ENCODE peak calls at places on chromosomes 11 and 22, in seven cellular contexts. A, B, O, Y, Q, N and L are unnamed samples.

GRCh38 chr11:41328324-41328723 is 131.1 kb downstream of the LRRC4C start:
- DNase-seq in A (no peak), B (no peak), O (no peak), Y (no peak), Q (no peak), N (no peak), L (no peak)

GRCh38 chr11:68546555-68546954 is 86.0 kb downstream of the PPP6R3 start:
- DNase-seq in A (no peak), B (no peak), O (peak; percentile 47), Y (no peak), Q (no peak), N (no peak), L (peak; percentile 11)

GRCh38 chr11:117039897-117040296 is 58.3 kb downstream of the SIK3 start:
- DNase-seq in A (no peak), B (no peak), O (peak; percentile 46), Y (no peak), Q (no peak), N (no peak), L (peak; percentile 25)

GRCh38 chr11:94068764-94069163 is 47.6 kb downstream of the HEPHL1 start:
- DNase-seq in A (no peak), B (no peak), O (no peak), Y (no peak), Q (no peak), N (no peak), L (peak; percentile 2)

GRCh38 chr11:2693271-2693833 is 6.4 kb downstream of the KCNQ1OT1 start:
- DNase-seq in A (no peak), B (peak; percentile 37), O (no peak), Y (no peak), Q (no peak), N (no peak), L (no peak)

GRCh38 chr22:19723990-19724827 is 870 bp downstream of the GP1BB start:
- DNase-seq in A (no peak), B (no peak), O (peak; percentile 18), Y (no peak), Q (no peak), N (peak; percentile 22), L (no peak)

GRCh38 chr22:28151241-28151640 is 232.2 kb upstream of the PITPNB start:
- DNase-seq in A (no peak), B (no peak), O (no peak), Y (no peak), Q (no peak), N (no peak), L (no peak)

GRCh38 chr11:109864834-109865557 is 228.2 kb upstream of the ZC3H12C start:
- DNase-seq in A (no peak), B (no peak), O (peak; percentile 74), Y (no peak), Q (no peak), N (peak; percentile 84), L (peak; percentile 73)

GRCh38 chr11:69880803-69881445 is 61.7 kb upstream of the FGF3 start:
- DNase-seq in A (no peak), B (no peak), O (no peak), Y (no peak), Q (no peak), N (no peak), L (no peak)

GRCh38 chr11:97738751-97739150 is 1282.0 kb upstream of the CNTN5 start:
- DNase-seq in A (no peak), B (no peak), O (no peak), Y (no peak), Q (no peak), N (peak; percentile 58), L (no peak)

GRCh38 chr11:13486926-13487660 is 8.7 kb downstream of the PTH start:
- DNase-seq in A (peak; percentile 31), B (no peak), O (no peak), Y (no peak), Q (peak; percentile 52), N (peak; percentile 58), L (peak; percentile 67)

GRCh38 chr11:1491379-1491778 is 4.8 kb upstream of the MOB2 start:
- DNase-seq in A (no peak), B (no peak), O (no peak), Y (no peak), Q (no peak), N (no peak), L (no peak)
- H3K4me3 ChIP-seq in A (no peak overlapping the region), B (no peak overlapping the region), O (no peak overlapping the region), Y (no peak overlapping the region), Q (no peak overlapping the region), N (no peak overlapping the region), L (no peak overlapping the region)

DNA sequence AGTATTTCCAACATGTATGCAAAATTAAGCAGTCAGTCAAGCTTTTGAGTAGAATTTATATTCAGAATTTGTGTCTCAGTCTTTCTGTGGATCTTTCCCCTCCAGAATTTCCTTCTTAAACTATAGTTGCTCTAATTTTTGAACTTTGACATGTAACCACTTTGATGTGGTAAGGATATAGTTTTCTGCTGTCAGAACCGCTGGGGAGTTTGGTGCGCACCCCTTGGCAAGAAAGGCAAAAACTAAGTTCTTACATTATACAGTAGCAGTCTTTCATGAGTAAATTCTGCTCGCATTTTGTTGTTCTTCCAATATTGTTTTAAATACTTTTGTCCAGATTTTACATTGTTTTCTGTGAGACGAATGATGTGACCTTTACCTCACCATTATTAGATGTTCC is 105.9 kb downstream of the TMEM135 start:
- DNase-seq in A (no peak), B (no peak), O (no peak), Y (no peak), Q (no peak), N (no peak), L (no peak)
- H3K4me3 ChIP-seq in A (no peak overlapping the region), B (no peak overlapping the region), O (no peak overlapping the region), Y (no peak overlapping the region), Q (no peak overlapping the region), N (no peak overlapping the region), L (no peak overlapping the region)

DNA sequence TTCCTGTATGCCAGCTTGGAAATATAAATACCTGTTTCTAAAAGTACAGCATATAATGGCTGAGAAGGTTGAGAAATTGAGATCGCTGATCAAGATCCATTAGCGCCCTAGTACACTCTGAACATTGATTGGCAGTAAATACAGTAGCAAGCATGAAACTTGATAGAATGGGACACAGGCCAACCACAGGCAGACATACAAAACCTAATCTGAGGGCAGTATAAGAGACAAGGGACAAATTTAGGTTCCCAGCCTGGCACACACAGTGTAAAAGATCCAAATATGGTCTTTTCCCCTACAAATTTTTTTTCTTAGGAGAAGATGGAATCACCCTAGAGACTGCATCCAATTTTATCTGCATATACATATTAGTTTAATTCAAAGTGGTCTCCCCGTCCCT is 126.5 kb upstream of the ARHGAP42 start:
- DNase-seq in A (no peak), B (no peak), O (no peak), Y (no peak), Q (no peak), N (no peak), L (no peak)
- H3K4me3 ChIP-seq in A (no peak overlapping the region), B (no peak overlapping the region), O (no peak overlapping the region), Y (no peak overlapping the region), Q (no peak overlapping the region), N (no peak overlapping the region), L (no peak overlapping the region)

DNA sequence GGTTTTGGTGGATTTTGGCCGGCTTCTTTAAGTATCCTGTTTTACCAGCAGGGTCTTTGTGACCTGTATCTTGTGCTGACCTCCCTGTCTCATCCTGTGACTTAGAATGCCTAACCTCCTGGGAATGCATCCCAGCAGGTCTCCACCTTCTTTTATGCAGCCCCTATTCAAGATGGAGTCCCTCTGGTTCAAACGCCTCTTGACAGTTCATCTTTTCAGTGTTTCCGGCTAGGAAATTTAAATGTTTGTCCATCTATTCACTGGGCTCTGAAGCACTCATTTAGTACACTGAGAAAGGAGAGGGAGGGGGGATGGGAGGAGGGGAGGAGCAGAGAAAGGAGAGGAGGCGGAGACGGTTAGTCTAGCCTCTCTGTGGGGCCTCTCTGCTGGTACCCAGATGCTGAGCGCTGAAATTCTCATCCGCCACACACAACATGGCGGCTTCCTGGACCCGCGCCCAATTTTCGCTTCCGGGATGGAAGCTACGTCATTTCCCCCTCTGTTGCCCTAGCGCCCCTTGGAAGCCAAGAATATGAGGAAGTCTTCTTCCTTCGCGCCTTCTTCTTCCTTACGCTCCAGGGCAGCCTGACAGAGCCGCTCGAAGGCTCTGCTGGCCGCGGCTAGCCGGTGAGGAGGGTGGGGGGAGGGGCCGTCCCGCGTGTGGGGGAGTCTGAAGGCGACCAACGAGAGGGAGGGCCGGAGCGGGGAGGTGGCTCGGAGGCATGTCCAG is 69.0 kb upstream of the SYT13 start:
- DNase-seq in A (peak; percentile 96), B (peak; percentile 92), O (peak; percentile 41), Y (no peak), Q (peak; percentile 77), N (peak; percentile 86), L (peak; percentile 39)
- H3K4me3 ChIP-seq in A (peak overlapping the region; percentile 46), B (peak overlapping the region; percentile 68), O (peak overlapping the region; percentile 34), Y (peak overlapping the region; percentile 65), Q (peak overlapping the region; percentile 56), N (peak overlapping the region; percentile 95), L (peak overlapping the region; percentile 4)

GRCh38 chr11:66721939-66722338 is 7.1 kb downstream of the SPTBN2 start:
- DNase-seq in A (no peak), B (no peak), O (no peak), Y (no peak), Q (no peak), N (no peak), L (no peak)

GRCh38 chr11:66718320-66718971 is 10.6 kb downstream of the SPTBN2 start:
- DNase-seq in A (no peak), B (peak; percentile 42), O (no peak), Y (no peak), Q (peak; percentile 60), N (no peak), L (no peak)

GRCh38 chr11:66720899-66721470 is 8.0 kb downstream of the SPTBN2 start:
- DNase-seq in A (no peak), B (peak; percentile 38), O (no peak), Y (no peak), Q (no peak), N (no peak), L (no peak)

GRCh38 chr11:66719111-66719872 is 9.7 kb downstream of the SPTBN2 start:
- DNase-seq in A (no peak), B (no peak), O (no peak), Y (no peak), Q (no peak), N (no peak), L (no peak)

GRCh38 chr11:66720223-66720898 is 8.7 kb downstream of the SPTBN2 start:
- DNase-seq in A (no peak), B (peak; percentile 33), O (peak; percentile 56), Y (no peak), Q (peak; percentile 52), N (peak; percentile 15), L (peak; percentile 66)
- H3K4me3 ChIP-seq in A (no peak overlapping the region), B (no peak overlapping the region), O (no peak overlapping the region), Y (no peak overlapping the region), Q (no peak overlapping the region), N (no peak overlapping the region), L (no peak overlapping the region)

GRCh38 chr11:118912742-118913410 is 12.8 kb downstream of the BCL9L start:
- DNase-seq in A (peak; percentile 44), B (peak; percentile 61), O (peak; percentile 24), Y (peak; percentile 43), Q (no peak), N (no peak), L (peak; percentile 64)
- H3K4me3 ChIP-seq in A (no peak overlapping the region), B (peak overlapping the region; percentile 64), O (no peak overlapping the region), Y (peak overlapping the region; percentile 15), Q (no peak overlapping the region), N (no peak overlapping the region), L (peak overlapping the region; percentile 72)